ENCODE peak calls at places on chromosome 22, in four cellular contexts. S is HT1080, X is right cardiac atrium, K is GM12865. E is an unnamed sample.

GRCh38 chr22:27113211-27114030 is 456.0 kb downstream of the MIAT start:
- DNase-seq in X (peak), S (peak), K (no peak), E (peak)

GRCh38 chr22:41001722-41002122 is 50.5 kb downstream of the RBX1 start:
- DNase-seq in S (peak), X (no peak), K (no peak), E (no peak)

GRCh38 chr22:30038219-30038618 is 42.0 kb upstream of the HORMAD2 start:
- DNase-seq in K (no peak), X (peak), S (no peak), E (no peak)

GRCh38 chr22:30159561-30160353 is 79.5 kb downstream of the HORMAD2 start:
- DNase-seq in K (no peak), X (peak), S (peak), E (no peak)

GRCh38 chr22:45112136-45112879 is 51.4 kb upstream of the NUP50 start:
- DNase-seq in S (peak), K (no peak), X (no peak), E (no peak)

GRCh38 chr22:17836977-17837742 is 62.9 kb upstream of the BID start:
- DNase-seq in K (no peak), S (no peak), X (peak), E (no peak)

GRCh38 chr22:28208036-28208435 is 289.0 kb upstream of the PITPNB start:
- DNase-seq in S (no peak), K (no peak), X (no peak), E (no peak)

GRCh38 chr22:23098230-23098705 is 27.9 kb downstream of the GNAZ start:
- DNase-seq in K (no peak), X (no peak), S (no peak), E (no peak)

GRCh38 chr22:44091751-44092150 is 67.6 kb downstream of the PARVB start:
- DNase-seq in K (no peak), S (no peak), X (no peak), E (no peak)

GRCh38 chr22:30881361-30882180 is 87.0 kb downstream of the MORC2 start:
- DNase-seq in S (no peak), X (peak), K (no peak), E (peak)

GRCh38 chr22:36728505-36728904 is 25.0 kb upstream of the CACNG2 start:
- DNase-seq in K (no peak), S (no peak), X (no peak), E (no peak)

GRCh38 chr22:42978453-42979103 is 36.4 kb downstream of the PACSIN2 start:
- DNase-seq in S (no peak), X (peak), K (no peak), E (no peak)

GRCh38 chr22:25837288-25837900 is 95.4 kb downstream of the MYO18B start:
- DNase-seq in X (no peak), K (no peak), S (no peak), E (no peak)

GRCh38 chr22:47918276-47918928 is 1156.0 kb downstream of the TBC1D22A start:
- DNase-seq in X (no peak), S (no peak), K (no peak), E (no peak)

GRCh38 chr22:18925368-18926064 is 10.6 kb downstream of the PRODH start:
- DNase-seq in X (no peak), S (no peak), K (no peak), E (no peak)

GRCh38 chr22:25120093-25120561 is 79.5 kb upstream of the CRYBB3 start:
- DNase-seq in K (no peak), S (peak), X (peak), E (no peak)

GRCh38 chr22:36385491-36386350 is 2.0 kb downstream of the MYH9 start:
- DNase-seq in K (peak), X (peak), S (peak), E (peak)

GRCh38 chr22:45009881-45010531 is at the start of gene PHF21B:
- DNase-seq in X (peak), K (peak), S (peak), E (peak)

GRCh38 chr22:36409911-36410756 is 22.4 kb upstream of the MYH9 start:
- DNase-seq in K (peak), S (no peak), X (peak), E (peak)

GRCh38 chr22:46845281-46846153 is 83.1 kb downstream of the TBC1D22A start:
- DNase-seq in K (no peak), X (peak), S (no peak), E (no peak)

GRCh38 chr22:22884010-22884887 is 3.4 kb upstream of the IGLL5 start:
- DNase-seq in K (peak), X (peak), S (peak), E (peak)

GRCh38 chr22:46072030-46072881 is 78.1 kb upstream of the PPARA start:
- DNase-seq in X (peak), S (peak), K (peak), E (peak)

GRCh38 chr22:25745341-25746011 is 3.5 kb downstream of the MYO18B start:
- DNase-seq in X (no peak), S (peak), K (no peak), E (no peak)

GRCh38 chr22:31883989-31884388 is 60.3 kb upstream of the YWHAH start:
- DNase-seq in K (no peak), X (no peak), S (no peak), E (no peak)

GRCh38 chr22:50206599-50206998 is 5.8 kb downstream of the SELENOO start:
- DNase-seq in X (peak), S (no peak), K (peak), E (peak)

GRCh38 chr22:49425356-49425755 is 402.3 kb downstream of the BRD1 start:
- DNase-seq in X (no peak), K (no peak), S (no peak), E (no peak)

GRCh38 chr22:42833104-42833503 is 24.0 kb downstream of the ARFGAP3 start:
- DNase-seq in S (no peak), X (no peak), K (peak), E (no peak)

E was measured in left ventricle myocardium inferior.